ENCODE peak calls at places on chromosomes 12 and 14, in ten cellular contexts. Q is prostate gland, E is esophagus squamous epithelium, J is testis, D is adrenal gland, B is upper lobe of left lung, M is Peyer's patch, K is vagina, C is A549, V is uterus. H is an unnamed sample.

GRCh38 chr14:59229653-59230406 is 41.4 kb downstream of the DAAM1 start:
- DNase-seq in Q (no peak), E (no peak), J (no peak), D (no peak), B (no peak), M (no peak), K (no peak), C (no peak), V (no peak), H (no peak)

GRCh38 chr12:9039397-9039977 is 50.1 kb downstream of the KLRG1 start:
- DNase-seq in Q (peak), E (no peak), J (peak), D (peak), B (no peak), M (no peak), K (no peak), C (peak), V (no peak), H (no peak)

GRCh38 chr12:77968021-77968420 is 137.3 kb downstream of the NAV3 start:
- DNase-seq in Q (no peak), E (no peak), J (no peak), D (no peak), B (no peak), M (no peak), K (no peak), C (no peak), V (no peak), H (no peak)

GRCh38 chr12:69102856-69103255 is 136.5 kb upstream of the CPSF6 start:
- DNase-seq in Q (no peak), E (no peak), J (no peak), D (peak), B (peak), M (no peak), K (no peak), C (no peak), V (no peak), H (no peak)

GRCh38 chr12:79911889-79912656 is 22.8 kb downstream of the PPP1R12A start:
- DNase-seq in Q (no peak), E (no peak), J (no peak), D (peak), B (no peak), M (no peak), K (no peak), C (peak), V (no peak), H (no peak)

GRCh38 chr14:102544745-102545460 is 35.3 kb upstream of the ANKRD9 start:
- DNase-seq in Q (no peak), E (no peak), J (no peak), D (no peak), B (no peak), M (no peak), K (no peak), C (no peak), V (no peak), H (no peak)

GRCh38 chr14:43411841-43412240 is 1095.2 kb downstream of the FSCB start:
- DNase-seq in Q (no peak), E (no peak), J (no peak), D (no peak), B (no peak), M (no peak), K (no peak), C (no peak), V (no peak), H (no peak)

GRCh38 chr12:70121562-70121961 is 121.7 kb upstream of the CNOT2 start:
- DNase-seq in Q (no peak), E (no peak), J (no peak), D (no peak), B (no peak), M (no peak), K (no peak), C (no peak), V (no peak), H (no peak)

GRCh38 chr12:100534625-100535227 is 38.8 kb upstream of the GAS2L3 start:
- DNase-seq in Q (no peak), E (no peak), J (no peak), D (peak), B (no peak), M (no peak), K (no peak), C (no peak), V (no peak), H (no peak)

GRCh38 chr14:75479770-75480600 is 42.3 kb upstream of the BATF start:
- DNase-seq in Q (no peak), E (no peak), J (no peak), D (no peak), B (no peak), M (no peak), K (no peak), C (no peak), V (no peak), H (peak)

GRCh38 chr12:85559534-85559933 is 276.7 kb downstream of the RASSF9 start:
- DNase-seq in Q (no peak), E (no peak), J (no peak), D (no peak), B (no peak), M (no peak), K (no peak), C (no peak), V (no peak), H (no peak)

GRCh38 chr12:104456950-104457745 is 400 bp downstream of the CHST11 start:
- DNase-seq in Q (peak), E (no peak), J (peak), D (peak), B (peak), M (peak), K (no peak), C (peak), V (peak), H (peak)
- TF ChIP-seq POLR2A in Q (peak), E (no peak), J (no peak), D (peak), B (peak), M (peak), K (peak), C (peak), V (peak), H (no peak)

DNA sequence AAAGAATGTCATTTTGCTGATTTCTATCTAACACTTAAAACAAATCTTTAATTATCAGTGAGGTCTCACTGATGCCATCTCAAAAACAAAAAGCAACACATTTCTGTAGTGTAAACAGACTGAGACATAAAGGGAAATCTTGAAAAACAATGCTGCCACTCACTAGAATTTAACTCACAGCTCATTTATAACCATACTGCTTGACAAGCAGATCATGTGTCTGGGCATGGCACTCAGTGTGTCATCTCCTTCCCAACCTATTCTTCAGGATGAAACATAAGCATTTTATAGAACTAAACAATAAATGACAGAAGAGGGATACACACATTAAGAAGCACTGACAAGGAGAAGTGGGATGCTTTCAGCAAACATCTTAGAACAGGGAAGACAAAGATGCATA is 22.4 kb downstream of the ATF7 start:
- DNase-seq in Q (no peak), E (no peak), J (no peak), D (no peak), B (no peak), M (no peak), K (no peak), C (no peak), V (no peak), H (no peak)
- H3K27ac ChIP-seq in Q (no peak), E (no peak), J (no peak), D (peak), B (no peak), M (no peak), K (no peak), C (no peak), V (no peak), H (no peak)

GRCh38 chr12:57128519-57129247 is 400 bp downstream of the LRP1 start:
- DNase-seq in Q (no peak), E (no peak), J (no peak), D (no peak), B (no peak), M (no peak), K (no peak), C (no peak), V (no peak), H (no peak)

GRCh38 chr12:57127710-57128518 is at the start of gene LRP1:
- DNase-seq in Q (peak), E (no peak), J (peak), D (peak), B (peak), M (peak), K (peak), C (peak), V (peak), H (peak)

GRCh38 chr12:57130941-57131340 is 2.7 kb downstream of the LRP1 start:
- DNase-seq in Q (no peak), E (no peak), J (no peak), D (no peak), B (no peak), M (no peak), K (no peak), C (no peak), V (no peak), H (no peak)

GRCh38 chr12:57127101-57127709 is 1.1 kb upstream of the LRP1 start:
- DNase-seq in Q (peak), E (no peak), J (peak), D (peak), B (peak), M (peak), K (peak), C (peak), V (peak), H (peak)

GRCh38 chr12:57129311-57130288 is 1.3 kb downstream of the LRP1 start:
- DNase-seq in Q (no peak), E (no peak), J (no peak), D (peak), B (no peak), M (no peak), K (no peak), C (no peak), V (peak), H (peak)
- TF ChIP-seq POLR2A in Q (no peak), E (no peak), J (no peak), D (no peak), B (no peak), M (no peak), K (peak), C (no peak), V (no peak), H (no peak)

DNA sequence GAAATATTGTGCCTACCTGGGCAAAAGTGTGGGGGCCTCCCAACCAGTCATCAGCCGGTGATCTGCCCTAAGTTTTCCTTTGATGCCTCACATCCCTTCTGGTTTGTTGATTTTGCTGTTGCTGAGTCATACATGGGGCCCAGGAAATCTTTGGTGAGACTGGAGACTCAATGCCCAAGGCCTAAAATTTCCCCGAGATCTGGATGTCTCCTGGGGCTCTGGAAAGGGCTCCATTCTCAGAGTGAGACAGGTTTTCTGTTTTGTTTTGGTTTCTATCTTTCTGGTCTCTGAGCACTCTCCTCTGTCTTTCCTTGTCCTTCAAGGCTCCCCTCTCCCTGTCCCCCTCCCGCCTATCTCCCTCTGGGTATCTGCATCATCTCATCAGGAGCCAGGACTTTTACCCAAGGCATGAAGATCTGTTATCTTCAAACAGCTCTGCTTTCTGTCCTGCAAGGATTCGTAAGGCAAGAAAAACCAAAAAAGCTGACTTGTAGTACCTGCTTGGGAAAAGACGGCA is 152.8 kb upstream of the MAX start:
- DNase-seq in Q (no peak), E (no peak), J (no peak), D (no peak), B (no peak), M (no peak), K (no peak), C (peak), V (no peak), H (no peak)
- H3K27ac ChIP-seq in Q (peak), E (no peak), J (no peak), D (no peak), B (no peak), M (peak), K (no peak), C (peak), V (no peak), H (peak)

GRCh38 chr12:42129595-42130204 is 15.0 kb downstream of the GXYLT1 start:
- DNase-seq in Q (peak), E (no peak), J (peak), D (peak), B (no peak), M (no peak), K (no peak), C (peak), V (peak), H (peak)

GRCh38 chr12:42130670-42131402 is 13.8 kb downstream of the GXYLT1 start:
- DNase-seq in Q (peak), E (no peak), J (peak), D (peak), B (peak), M (no peak), K (no peak), C (no peak), V (peak), H (peak)

GRCh38 chr12:42140901-42141300 is 3.8 kb downstream of the GXYLT1 start:
- DNase-seq in Q (no peak), E (no peak), J (peak), D (peak), B (peak), M (no peak), K (no peak), C (peak), V (no peak), H (no peak)

DNA sequence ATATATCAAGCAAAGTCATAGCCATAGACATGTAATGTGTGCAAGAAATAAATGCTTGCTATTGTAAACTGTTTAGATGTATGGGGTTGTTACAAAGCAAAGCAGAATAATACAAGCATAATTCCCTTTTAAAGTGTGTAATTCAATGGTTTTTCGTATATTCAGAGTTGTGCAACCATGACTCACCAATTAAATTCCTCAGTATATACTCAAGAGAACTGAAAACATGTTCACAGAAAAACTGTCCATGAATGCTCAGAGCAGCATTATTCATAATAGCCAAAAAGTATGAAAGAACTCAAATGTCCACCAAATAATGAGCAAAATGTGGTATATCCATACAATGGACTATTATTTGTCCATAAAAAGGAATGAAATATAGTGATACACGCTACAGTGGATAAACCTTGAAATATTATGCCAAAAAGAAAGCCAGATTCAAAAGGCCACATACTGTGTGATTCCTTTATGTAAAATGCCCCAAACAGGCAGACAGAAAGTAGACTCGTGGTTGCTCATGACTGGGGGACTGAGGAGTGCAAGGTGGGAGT is 9.3 kb downstream of the GXYLT1 start:
- DNase-seq in Q (no peak), E (no peak), J (no peak), D (no peak), B (no peak), M (no peak), K (no peak), C (no peak), V (no peak), H (no peak)
- TF ChIP-seq POLR2A in Q (no peak), E (no peak), J (no peak), D (no peak), B (no peak), M (no peak), K (no peak), C (no peak), V (no peak), H (no peak)

DNA sequence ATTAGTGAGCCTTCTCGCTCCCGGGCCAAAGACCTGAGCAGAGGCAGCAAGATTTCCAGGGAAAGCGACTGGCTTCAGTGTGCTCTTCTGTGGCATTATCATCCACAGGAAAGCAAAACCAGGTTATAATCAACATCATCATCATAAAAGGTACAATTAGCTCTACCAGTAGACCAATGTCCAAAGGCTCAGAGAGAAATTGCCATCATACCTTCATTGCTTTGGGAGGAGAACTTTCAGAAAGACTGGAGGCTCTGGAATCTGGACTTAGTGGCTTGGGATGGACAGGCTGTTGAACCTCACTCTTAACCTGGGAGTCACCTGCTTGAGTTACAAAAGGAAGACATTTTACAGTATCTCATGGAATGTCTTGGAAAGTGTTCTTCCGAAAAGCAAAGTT is 25.1 kb upstream of the CERS5 start:
- DNase-seq in Q (no peak), E (no peak), J (no peak), D (no peak), B (no peak), M (no peak), K (no peak), C (no peak), V (no peak), H (no peak)
- H3K27ac ChIP-seq in Q (no peak), E (no peak), J (no peak), D (no peak), B (no peak), M (peak), K (no peak), C (no peak), V (no peak), H (no peak)

H was measured in body of pancreas.